ENCODE peak calls at places on chromosome 3, in ten cellular contexts. One of them, this sample, is unnamed.

GRCh38 chr3:30302027-30302426 is 304.4 kb upstream of the TGFBR2 start:
- DNase-seq in HCT116: no peak
- DNase-seq in GM12878: no peak
- DNase-seq in A549: no peak
- DNase-seq in SK-N-SH: no peak
- DNase-seq in endothelial cell of umbilical vein: no peak
- DNase-seq in HepG2: peak; percentile 28
- DNase-seq in H1: no peak
- DNase-seq in WTC11: no peak
- DNase-seq in K562: no peak
- DNase-seq in this sample: no peak

GRCh38 chr3:127455541-127456450 is 134.7 kb downstream of the TPRA1 start:
- DNase-seq in HCT116: peak; percentile 34
- DNase-seq in GM12878: no peak
- DNase-seq in A549: peak; percentile 79
- DNase-seq in SK-N-SH: peak; percentile 98
- DNase-seq in endothelial cell of umbilical vein: peak; percentile 54
- DNase-seq in HepG2: peak; percentile 41
- DNase-seq in H1: peak; percentile 97
- DNase-seq in WTC11: peak; percentile 93
- DNase-seq in K562: peak; percentile 81
- DNase-seq in this sample: peak; percentile 75

GRCh38 chr3:169118666-169119370 is 544.7 kb downstream of the MECOM start:
- DNase-seq in HCT116: no peak
- DNase-seq in GM12878: no peak
- DNase-seq in A549: no peak
- DNase-seq in SK-N-SH: no peak
- DNase-seq in endothelial cell of umbilical vein: peak; percentile 63
- DNase-seq in HepG2: no peak
- DNase-seq in H1: no peak
- DNase-seq in WTC11: no peak
- DNase-seq in K562: no peak
- DNase-seq in this sample: no peak

GRCh38 chr3:50008931-50009330 is 69.0 kb downstream of the RBM6 start:
- DNase-seq in HCT116: no peak
- DNase-seq in GM12878: no peak
- DNase-seq in A549: no peak
- DNase-seq in SK-N-SH: no peak
- DNase-seq in endothelial cell of umbilical vein: no peak
- DNase-seq in HepG2: no peak
- DNase-seq in H1: no peak
- DNase-seq in WTC11: no peak
- DNase-seq in K562: no peak
- DNase-seq in this sample: peak; percentile 5

GRCh38 chr3:38151667-38152265 is 13.3 kb downstream of the MYD88 start:
- DNase-seq in HCT116: no peak
- DNase-seq in GM12878: no peak
- DNase-seq in A549: no peak
- DNase-seq in SK-N-SH: no peak
- DNase-seq in endothelial cell of umbilical vein: no peak
- DNase-seq in HepG2: no peak
- DNase-seq in H1: no peak
- DNase-seq in WTC11: no peak
- DNase-seq in K562: no peak
- DNase-seq in this sample: peak; percentile 36

GRCh38 chr3:62246094-62246493 is 127.3 kb downstream of the FEZF2 start:
- DNase-seq in HCT116: no peak
- DNase-seq in GM12878: no peak
- DNase-seq in A549: no peak
- DNase-seq in SK-N-SH: no peak
- DNase-seq in endothelial cell of umbilical vein: no peak
- DNase-seq in HepG2: no peak
- DNase-seq in H1: no peak
- DNase-seq in WTC11: no peak
- DNase-seq in K562: no peak
- DNase-seq in this sample: no peak

GRCh38 chr3:157336252-157337009 is 100.2 kb upstream of the PTX3 start:
- DNase-seq in HCT116: no peak
- DNase-seq in GM12878: no peak
- DNase-seq in A549: no peak
- DNase-seq in SK-N-SH: no peak
- DNase-seq in endothelial cell of umbilical vein: peak; percentile 45
- DNase-seq in HepG2: no peak
- DNase-seq in H1: no peak
- DNase-seq in WTC11: no peak
- DNase-seq in K562: no peak
- DNase-seq in this sample: no peak

GRCh38 chr3:69033470-69033869 is 18.7 kb downstream of the TMF1 start:
- DNase-seq in HCT116: no peak
- DNase-seq in GM12878: no peak
- DNase-seq in A549: no peak
- DNase-seq in SK-N-SH: no peak
- DNase-seq in endothelial cell of umbilical vein: peak; percentile 94
- DNase-seq in HepG2: no peak
- DNase-seq in H1: no peak
- DNase-seq in WTC11: no peak
- DNase-seq in K562: no peak
- DNase-seq in this sample: no peak

DNA sequence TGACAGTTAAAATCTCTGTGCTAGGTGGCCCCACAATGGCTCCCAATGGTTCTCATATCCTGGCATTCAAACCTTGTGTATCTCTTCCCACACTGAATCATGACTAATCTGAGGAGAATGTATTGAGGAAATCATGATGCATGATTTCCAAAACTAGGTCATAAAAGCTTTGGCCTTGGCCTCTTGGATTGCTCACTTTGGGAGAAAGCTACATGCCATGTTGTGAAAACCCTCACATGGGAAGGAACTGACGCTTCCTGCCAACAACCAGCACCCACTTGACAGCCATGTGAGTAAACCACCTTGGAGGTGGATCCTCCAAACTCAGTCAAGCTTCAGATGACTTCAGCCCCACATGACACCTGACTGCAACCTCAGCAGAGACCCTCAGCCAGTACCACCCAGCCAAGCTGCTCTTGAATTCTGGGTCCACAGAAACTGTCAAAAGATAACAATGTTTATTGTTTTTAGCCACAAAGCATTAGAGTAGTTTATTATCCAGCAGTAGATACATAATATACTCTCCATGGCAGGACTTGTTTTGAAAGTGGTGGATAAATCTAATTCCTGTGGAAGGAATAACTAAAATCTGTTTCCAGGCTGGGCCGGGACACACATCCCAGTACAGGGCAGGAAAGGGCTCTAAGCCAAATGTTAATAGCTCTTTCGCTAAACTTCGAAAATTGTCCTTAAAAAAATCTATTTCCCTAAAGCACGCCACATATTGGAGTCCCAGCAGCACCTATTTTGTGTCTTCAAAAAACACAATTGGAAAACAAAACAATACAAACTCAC is 1.0 kb upstream of the ZNF620 start:
- DNase-seq in HCT116: peak; percentile 66
- DNase-seq in GM12878: no peak
- DNase-seq in A549: no peak
- DNase-seq in SK-N-SH: no peak
- DNase-seq in endothelial cell of umbilical vein: peak; percentile 98
- DNase-seq in HepG2: peak; percentile 76
- DNase-seq in H1: no peak
- DNase-seq in WTC11: no peak
- DNase-seq in K562: no peak
- DNase-seq in this sample: no peak
- TF ChIP-seq MAX in HCT116: peak; percentile 72
- TF ChIP-seq MAX in GM12878: no peak
- TF ChIP-seq MAX in A549: no peak
- TF ChIP-seq MAX in SK-N-SH: peak; percentile 79
- TF ChIP-seq MAX in endothelial cell of umbilical vein: peak; percentile 91
- TF ChIP-seq MAX in HepG2: no peak
- TF ChIP-seq MAX in H1: no peak
- TF ChIP-seq MAX in WTC11: no peak
- TF ChIP-seq MAX in K562: no peak
- TF ChIP-seq MAX in this sample: no peak

GRCh38 chr3:45761831-45762230 is 34.5 kb downstream of the SLC6A20 start:
- DNase-seq in HCT116: no peak
- DNase-seq in GM12878: no peak
- DNase-seq in A549: no peak
- DNase-seq in SK-N-SH: no peak
- DNase-seq in endothelial cell of umbilical vein: no peak
- DNase-seq in HepG2: no peak
- DNase-seq in H1: peak; percentile 41
- DNase-seq in WTC11: no peak
- DNase-seq in K562: no peak
- DNase-seq in this sample: no peak

GRCh38 chr3:45758871-45759270 is 37.5 kb downstream of the SLC6A20 start:
- DNase-seq in HCT116: no peak
- DNase-seq in GM12878: no peak
- DNase-seq in A549: no peak
- DNase-seq in SK-N-SH: no peak
- DNase-seq in endothelial cell of umbilical vein: no peak
- DNase-seq in HepG2: no peak
- DNase-seq in H1: no peak
- DNase-seq in WTC11: no peak
- DNase-seq in K562: no peak
- DNase-seq in this sample: no peak

GRCh38 chr3:45762647-45763330 is 33.5 kb downstream of the SLC6A20 start:
- DNase-seq in HCT116: no peak
- DNase-seq in GM12878: no peak
- DNase-seq in A549: no peak
- DNase-seq in SK-N-SH: no peak
- DNase-seq in endothelial cell of umbilical vein: no peak
- DNase-seq in HepG2: no peak
- DNase-seq in H1: no peak
- DNase-seq in WTC11: no peak
- DNase-seq in K562: no peak
- DNase-seq in this sample: no peak

GRCh38 chr3:45759851-45760250 is 36.5 kb downstream of the SLC6A20 start:
- DNase-seq in HCT116: no peak
- DNase-seq in GM12878: no peak
- DNase-seq in A549: no peak
- DNase-seq in SK-N-SH: no peak
- DNase-seq in endothelial cell of umbilical vein: no peak
- DNase-seq in HepG2: no peak
- DNase-seq in H1: no peak
- DNase-seq in WTC11: no peak
- DNase-seq in K562: no peak
- DNase-seq in this sample: no peak

GRCh38 chr3:45760878-45761711 is 35.2 kb downstream of the SLC6A20 start:
- DNase-seq in HCT116: peak; percentile 51
- DNase-seq in GM12878: peak; percentile 5
- DNase-seq in A549: peak; percentile 71
- DNase-seq in SK-N-SH: peak; percentile 87
- DNase-seq in endothelial cell of umbilical vein: peak; percentile 48
- DNase-seq in HepG2: peak; percentile 39
- DNase-seq in H1: peak; percentile 70
- DNase-seq in WTC11: peak; percentile 68
- DNase-seq in K562: peak; percentile 87
- DNase-seq in this sample: peak; percentile 68
- TF ChIP-seq MAX in HCT116: no peak
- TF ChIP-seq MAX in GM12878: no peak
- TF ChIP-seq MAX in A549: no peak
- TF ChIP-seq MAX in SK-N-SH: no peak
- TF ChIP-seq MAX in endothelial cell of umbilical vein: no peak
- TF ChIP-seq MAX in HepG2: no peak
- TF ChIP-seq MAX in H1: peak; percentile 28
- TF ChIP-seq MAX in WTC11: peak; percentile 26
- TF ChIP-seq MAX in K562: no peak
- TF ChIP-seq MAX in this sample: peak; percentile 25

DNA sequence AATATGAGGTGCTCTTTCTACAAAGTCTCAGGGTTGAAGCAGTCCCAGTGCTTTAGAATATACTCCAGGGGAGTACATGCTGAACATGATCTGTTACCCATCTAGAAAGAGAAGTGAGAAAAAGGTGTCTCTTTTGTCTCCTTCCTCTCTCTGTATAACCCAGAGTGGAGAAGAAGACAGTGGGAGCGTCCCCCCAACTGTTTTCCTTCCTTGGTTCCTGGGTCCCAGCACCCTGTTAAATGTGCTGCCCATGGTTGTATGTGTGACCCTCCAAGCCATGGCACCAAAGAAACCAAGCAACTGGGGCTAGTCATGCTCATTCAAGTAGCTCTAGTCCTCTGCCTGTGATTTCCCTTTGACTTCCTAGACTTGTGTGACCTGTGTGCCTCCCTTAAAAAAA is 683.7 kb downstream of the TBL1XR1 start:
- DNase-seq in HCT116: no peak
- DNase-seq in GM12878: no peak
- DNase-seq in A549: no peak
- DNase-seq in SK-N-SH: no peak
- DNase-seq in endothelial cell of umbilical vein: no peak
- DNase-seq in HepG2: no peak
- DNase-seq in H1: peak; percentile 59
- DNase-seq in WTC11: no peak
- DNase-seq in K562: no peak
- DNase-seq in this sample: peak; percentile 11
- TF ChIP-seq MAX in HCT116: no peak
- TF ChIP-seq MAX in GM12878: no peak
- TF ChIP-seq MAX in A549: no peak
- TF ChIP-seq MAX in SK-N-SH: no peak
- TF ChIP-seq MAX in endothelial cell of umbilical vein: no peak
- TF ChIP-seq MAX in HepG2: no peak
- TF ChIP-seq MAX in H1: no peak
- TF ChIP-seq MAX in WTC11: no peak
- TF ChIP-seq MAX in K562: no peak
- TF ChIP-seq MAX in this sample: no peak

GRCh38 chr3:136189043-136189442 is 7.1 kb downstream of the MSL2 start:
- DNase-seq in HCT116: no peak
- DNase-seq in GM12878: no peak
- DNase-seq in A549: no peak
- DNase-seq in SK-N-SH: no peak
- DNase-seq in endothelial cell of umbilical vein: no peak
- DNase-seq in HepG2: no peak
- DNase-seq in H1: no peak
- DNase-seq in WTC11: no peak
- DNase-seq in K562: no peak
- DNase-seq in this sample: no peak

GRCh38 chr3:136184703-136185102 is 11.4 kb downstream of the MSL2 start:
- DNase-seq in HCT116: no peak
- DNase-seq in GM12878: no peak
- DNase-seq in A549: no peak
- DNase-seq in SK-N-SH: no peak
- DNase-seq in endothelial cell of umbilical vein: no peak
- DNase-seq in HepG2: no peak
- DNase-seq in H1: no peak
- DNase-seq in WTC11: no peak
- DNase-seq in K562: no peak
- DNase-seq in this sample: no peak

GRCh38 chr3:136187868-136188267 is 8.3 kb downstream of the MSL2 start:
- DNase-seq in HCT116: no peak
- DNase-seq in GM12878: no peak
- DNase-seq in A549: no peak
- DNase-seq in SK-N-SH: no peak
- DNase-seq in endothelial cell of umbilical vein: no peak
- DNase-seq in HepG2: no peak
- DNase-seq in H1: no peak
- DNase-seq in WTC11: no peak
- DNase-seq in K562: no peak
- DNase-seq in this sample: no peak

GRCh38 chr3:136186330-136186729 is 9.8 kb downstream of the MSL2 start:
- DNase-seq in HCT116: no peak
- DNase-seq in GM12878: no peak
- DNase-seq in A549: no peak
- DNase-seq in SK-N-SH: no peak
- DNase-seq in endothelial cell of umbilical vein: no peak
- DNase-seq in HepG2: peak; percentile 69
- DNase-seq in H1: no peak
- DNase-seq in WTC11: no peak
- DNase-seq in K562: no peak
- DNase-seq in this sample: peak; percentile 31

GRCh38 chr3:136186850-136187249 is 9.3 kb downstream of the MSL2 start:
- DNase-seq in HCT116: no peak
- DNase-seq in GM12878: no peak
- DNase-seq in A549: no peak
- DNase-seq in SK-N-SH: no peak
- DNase-seq in endothelial cell of umbilical vein: no peak
- DNase-seq in HepG2: no peak
- DNase-seq in H1: no peak
- DNase-seq in WTC11: no peak
- DNase-seq in K562: no peak
- DNase-seq in this sample: no peak
- TF ChIP-seq MAX in HCT116: no peak
- TF ChIP-seq MAX in GM12878: no peak
- TF ChIP-seq MAX in A549: no peak
- TF ChIP-seq MAX in SK-N-SH: no peak
- TF ChIP-seq MAX in endothelial cell of umbilical vein: no peak
- TF ChIP-seq MAX in HepG2: no peak
- TF ChIP-seq MAX in H1: no peak
- TF ChIP-seq MAX in WTC11: no peak
- TF ChIP-seq MAX in K562: no peak
- TF ChIP-seq MAX in this sample: no peak

This sample was measured in NB4.